ENCODE peak calls at places on chromosomes 7 and 10, in four cellular contexts. J is GM12865, Z is H9, U is left lung. B is an unnamed sample.

GRCh38 chr10:98694014-98694413 is 247.3 kb upstream of the HPS1 start:
- DNase-seq in J (no peak), Z (no peak), U (no peak), B (no peak)

GRCh38 chr10:37535459-37536246 is 321.8 kb downstream of the ZNF248 start:
- DNase-seq in Z (no peak), J (no peak), U (no peak), B (no peak)

GRCh38 chr7:115146148-115146547 is 224.3 kb downstream of the MDFIC start:
- DNase-seq in U (no peak), J (no peak), Z (no peak), B (no peak)

GRCh38 chr10:52668024-52668423 is 104.6 kb downstream of the MBL2 start:
- DNase-seq in Z (no peak), U (no peak), J (no peak), B (no peak)

GRCh38 chr7:132347858-132348257 is 228.4 kb downstream of the PLXNA4 start:
- DNase-seq in U (no peak), J (no peak), Z (no peak), B (no peak)

GRCh38 chr10:125521721-125522680 is 161.0 kb downstream of the TEX36 start:
- DNase-seq in J (peak; percentile 44), U (no peak), Z (peak; percentile 88), B (no peak)

GRCh38 chr7:105198223-105198622 is 184.2 kb downstream of the KMT2E start:
- DNase-seq in U (no peak), J (no peak), Z (no peak), B (no peak)

GRCh38 chr10:111261066-111261465 is 184.2 kb downstream of the ADRA2A start:
- DNase-seq in U (no peak), Z (no peak), J (no peak), B (no peak)

GRCh38 chr10:125844673-125845300 is 21.4 kb downstream of the BCCIP start:
- DNase-seq in U (no peak), Z (no peak), J (no peak), B (no peak)

GRCh38 chr10:48778193-48778857 is 93.7 kb downstream of the WDFY4 start:
- DNase-seq in Z (no peak), U (no peak), J (no peak), B (no peak)

GRCh38 chr7:108135446-108136190 is 5.5 kb upstream of the LAMB4 start:
- DNase-seq in Z (no peak), J (peak; percentile 87), U (no peak), B (no peak)

GRCh38 chr7:98372993-98373392 is 27.9 kb downstream of the BAIAP2L1 start:
- DNase-seq in U (no peak), J (no peak), Z (no peak), B (no peak)

GRCh38 chr10:4053940-4054339 is 268.9 kb upstream of the KLF6 start:
- DNase-seq in J (no peak), Z (no peak), U (no peak), B (no peak)

GRCh38 chr10:34745244-34745643 is 69.9 kb downstream of the PARD3 start:
- DNase-seq in U (no peak), Z (no peak), J (no peak), B (no peak)

GRCh38 chr7:873367-874002 is 2.9 kb upstream of the GET4 start:
- DNase-seq in J (peak; percentile 85), U (peak; percentile 85), Z (peak; percentile 87), B (peak; percentile 56)

GRCh38 chr7:25594122-25594521 is 365.8 kb upstream of the NPVF start:
- DNase-seq in J (no peak), U (no peak), Z (no peak), B (no peak)

GRCh38 chr7:22563621-22564241 is 63.7 kb upstream of the STEAP1B start:
- DNase-seq in Z (no peak), J (peak; percentile 76), U (no peak), B (no peak)

GRCh38 chr10:116521424-116522305 is 24.1 kb upstream of the PNLIP start:
- DNase-seq in U (no peak), J (peak; percentile 47), Z (no peak), B (no peak)

GRCh38 chr10:116826803-116827202 is 22.5 kb upstream of the ENO4 start:
- DNase-seq in Z (no peak), J (no peak), U (no peak), B (no peak)

GRCh38 chr10:113177163-113177935 is 227.3 kb downstream of the TCF7L2 start:
- DNase-seq in Z (no peak), J (no peak), U (no peak), B (no peak)

GRCh38 chr7:12949060-12950045 is 261.9 kb downstream of the ARL4A start:
- DNase-seq in U (no peak), J (no peak), Z (no peak), B (no peak)

GRCh38 chr10:22444219-22444788 is 99.0 kb downstream of the SPAG6 start:
- DNase-seq in Z (no peak), U (no peak), J (no peak), B (no peak)

GRCh38 chr7:135773451-135773850 is 24.8 kb upstream of the FAM180A start:
- DNase-seq in J (no peak), Z (no peak), U (no peak), B (no peak)

GRCh38 chr10:119355930-119356329 is 148.6 kb downstream of the GRK5 start:
- DNase-seq in Z (no peak), J (no peak), U (no peak), B (no peak)

GRCh38 chr10:120555436-120556163 is 98.6 kb downstream of the PLPP4 start:
- DNase-seq in J (no peak), Z (no peak), U (no peak), B (no peak)

GRCh38 chr7:3217166-3217565 is 83.9 kb upstream of the SDK1 start:
- DNase-seq in J (no peak), U (no peak), Z (no peak), B (no peak)
- TF ChIP-seq CTCF in J (no peak), U (no peak), Z (no peak), B (no peak)

GRCh38 chr7:143345428-143345900 is 17.0 kb downstream of the FAM131B start:
- DNase-seq in Z (peak; percentile 92), U (peak; percentile 55), J (peak; percentile 41), B (peak; percentile 48)

GRCh38 chr7:143341842-143342241 is 20.7 kb downstream of the FAM131B start:
- DNase-seq in U (no peak), J (no peak), Z (no peak), B (no peak)

GRCh38 chr7:143343596-143343995 is 18.9 kb downstream of the FAM131B start:
- DNase-seq in J (no peak), U (no peak), Z (no peak), B (no peak)

GRCh38 chr7:143347950-143348349 is 14.6 kb downstream of the FAM131B start:
- DNase-seq in Z (no peak), U (no peak), J (no peak), B (no peak)

DNA sequence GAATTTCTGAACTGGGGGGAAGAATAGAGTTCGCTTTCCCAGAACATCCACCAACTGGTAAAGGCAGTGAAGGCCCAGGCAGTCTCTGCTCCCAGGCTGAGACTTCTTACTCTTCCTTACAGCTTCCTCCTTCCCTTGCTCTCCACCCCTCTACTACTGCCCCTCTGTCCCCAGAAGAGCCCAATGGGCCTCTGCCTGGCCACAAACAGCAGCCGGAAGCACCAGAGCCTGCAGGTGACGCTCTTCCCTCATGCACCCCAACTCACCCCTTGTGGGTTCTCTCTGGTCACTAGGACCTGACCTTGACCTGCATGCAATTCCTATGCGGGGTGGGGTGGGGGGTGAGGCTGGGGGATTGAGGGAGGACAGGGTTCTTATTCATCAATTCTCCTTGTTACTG is 16.5 kb downstream of the FAM131B start:
- DNase-seq in J (no peak), Z (no peak), U (no peak), B (no peak)
- TF ChIP-seq CTCF in J (no peak), Z (peak; percentile 23), U (no peak), B (no peak)

GRCh38 chr10:43667317-43667731 is 18.6 kb upstream of the ZNF32 start:
- DNase-seq in J (peak; percentile 13), U (no peak), Z (peak; percentile 73), B (no peak)
- TF ChIP-seq CTCF in J (peak; percentile 8), U (peak; percentile 19), Z (peak; percentile 65), B (no peak)

DNA sequence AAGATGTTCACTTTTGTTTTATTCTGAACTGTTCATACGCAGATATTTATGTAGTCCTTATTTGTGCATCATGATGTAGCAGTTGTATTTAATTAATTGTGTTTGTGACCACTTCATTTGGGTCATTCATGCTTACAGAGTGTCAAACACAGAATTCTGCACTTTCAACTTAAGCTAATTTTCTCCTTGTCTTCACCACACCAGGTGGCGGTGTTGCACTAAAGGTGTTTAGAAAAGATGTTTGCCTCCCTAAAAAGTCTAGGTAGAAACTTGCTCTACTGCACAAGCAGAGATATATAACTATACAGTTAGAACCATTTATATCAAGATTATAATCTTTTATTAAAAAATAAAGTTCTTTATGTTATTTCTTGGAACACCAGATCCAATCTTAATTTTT is 1.3 kb upstream of the TAS2R38 start:
- DNase-seq in U (no peak), Z (no peak), J (peak; percentile 21), B (no peak)
- TF ChIP-seq CTCF in U (no peak), Z (peak; percentile 70), J (peak; percentile 19), B (peak; percentile 49)

GRCh38 chr7:131331806-131332205 is 4.1 kb downstream of the MKLN1 start:
- DNase-seq in U (no peak), J (no peak), Z (no peak), B (no peak)
- TF ChIP-seq CTCF in U (no peak), J (no peak), Z (no peak), B (no peak)

GRCh38 chr7:17009007-17009719 is 127.4 kb upstream of the AGR3 start:
- DNase-seq in U (no peak), Z (no peak), J (peak; percentile 58), B (no peak)
- TF ChIP-seq CTCF in U (peak; percentile 21), Z (peak; percentile 65), J (peak; percentile 42), B (peak; percentile 54)

DNA sequence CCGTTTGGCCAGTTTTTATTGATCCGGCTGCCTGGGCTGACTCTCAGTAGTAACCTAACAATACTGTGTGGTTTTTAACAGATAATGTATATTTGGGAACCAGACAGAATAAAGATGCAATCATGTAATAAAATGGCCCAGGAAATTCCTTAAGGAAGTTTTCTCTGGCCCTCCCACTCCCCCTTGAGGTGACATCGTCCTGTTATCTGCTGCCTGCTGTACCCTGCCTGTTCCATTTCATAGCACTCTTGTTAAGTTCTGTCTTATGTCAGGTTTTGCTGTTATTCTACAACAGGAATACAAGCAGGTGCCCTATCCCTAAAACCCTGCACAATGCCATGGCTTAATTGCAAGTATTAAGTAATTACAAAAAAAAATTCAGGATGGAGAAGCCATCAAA is 12.5 kb downstream of the ITGB8 start:
- DNase-seq in J (no peak), U (no peak), Z (no peak), B (no peak)
- TF ChIP-seq CTCF in J (no peak), U (no peak), Z (peak; percentile 57), B (no peak)

DNA sequence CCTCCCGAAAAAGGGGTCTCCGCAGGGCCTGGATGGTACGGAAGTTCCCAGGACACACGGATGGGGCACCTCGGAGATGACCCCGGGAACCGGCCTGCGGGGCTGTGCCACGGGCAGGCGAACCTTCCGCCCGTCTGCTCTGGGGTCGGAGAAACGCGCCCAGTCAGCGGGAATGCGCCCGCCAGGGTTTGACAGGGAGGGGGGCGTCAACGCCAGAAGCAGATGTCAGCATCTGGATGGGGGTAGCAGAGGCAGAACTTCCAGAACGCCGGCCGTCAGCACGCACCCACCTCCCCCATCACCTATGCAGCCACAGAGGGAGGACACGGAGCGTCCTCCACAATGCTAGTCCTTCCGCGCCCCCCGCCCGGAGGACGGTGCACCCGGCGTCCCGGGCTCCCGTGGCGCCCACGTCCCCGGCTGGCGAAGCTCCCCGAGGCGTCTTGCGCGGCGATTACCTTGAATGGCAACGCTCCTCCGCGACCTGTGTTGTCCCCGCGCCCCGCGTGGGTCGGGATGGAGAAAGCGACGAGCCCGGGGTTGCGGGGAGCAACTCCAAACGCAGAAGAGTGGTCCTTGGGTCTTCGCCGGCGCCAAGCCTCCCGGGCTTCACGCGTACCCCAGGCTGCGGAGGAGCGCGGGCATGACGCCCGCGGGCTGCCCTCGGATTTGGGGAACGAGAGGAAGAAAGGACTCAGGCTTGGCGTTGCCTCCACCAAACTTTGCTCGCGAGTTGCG is 571 bp downstream of the FGFR2 start:
- DNase-seq in Z (no peak), J (no peak), U (no peak), B (no peak)
- TF ChIP-seq CTCF in Z (no peak), J (no peak), U (no peak), B (no peak)

B was measured in natural killer cell.